ENCODE peak calls at places on chromosomes 6 and 20, in seven cellular contexts. A is HepG2, I is GM12892, R is K562, O is H1, J is GM12878, X is SK-N-SH. G is an unnamed sample.

GRCh38 chr6:7050911-7051779 is 56.6 kb upstream of the RREB1 start:
- DNase-seq in X (no peak), I (peak), R (no peak), O (peak), J (no peak), A (no peak), G (peak)

GRCh38 chr6:41278699-41279405 is 7.6 kb downstream of the TREM1 start:
- DNase-seq in I (no peak), O (peak), A (peak), J (no peak), X (peak), R (peak), G (peak)

GRCh38 chr20:35329435-35330139 is 37.4 kb upstream of the FAM83C start:
- DNase-seq in J (no peak), A (peak), I (no peak), O (peak), R (peak), X (peak), G (no peak)

GRCh38 chr6:152950240-152950639 is 32.6 kb downstream of the FBXO5 start:
- DNase-seq in R (no peak), J (no peak), A (no peak), X (no peak), I (no peak), O (no peak), G (no peak)

GRCh38 chr20:56865055-56865454 is 235.9 kb downstream of the TFAP2C start:
- DNase-seq in X (no peak), O (no peak), J (no peak), R (no peak), A (no peak), I (no peak), G (no peak)

GRCh38 chr6:10237284-10238043 is 177.4 kb downstream of the TFAP2A start:
- DNase-seq in J (no peak), X (no peak), R (no peak), O (no peak), A (no peak), I (no peak), G (no peak)

GRCh38 chr6:64983108-64983507 is 723.9 kb downstream of the EYS start:
- DNase-seq in O (no peak), I (no peak), X (no peak), R (no peak), J (no peak), A (no peak), G (no peak)

GRCh38 chr20:47545499-47545898 is 43.8 kb downstream of the NCOA3 start:
- DNase-seq in A (no peak), X (no peak), R (no peak), J (no peak), O (no peak), I (no peak), G (no peak)

GRCh38 chr6:39451831-39452230 is 129.3 kb upstream of the KCNK16 start:
- DNase-seq in I (no peak), X (no peak), A (no peak), J (no peak), O (peak), R (peak), G (peak)

GRCh38 chr20:37468886-37469285 is 52.2 kb upstream of the NNAT start:
- DNase-seq in A (no peak), O (no peak), R (no peak), X (no peak), I (no peak), J (no peak), G (no peak)

GRCh38 chr20:47315339-47315662 is 41.2 kb downstream of the ZMYND8 start:
- DNase-seq in X (no peak), R (no peak), I (no peak), A (no peak), J (no peak), O (no peak), G (no peak)

GRCh38 chr6:39166189-39166917 is 51.4 kb upstream of the SAYSD1 start:
- DNase-seq in R (peak), I (peak), X (peak), A (peak), J (peak), O (peak), G (peak)

GRCh38 chr6:161482517-161482903 is 208.6 kb upstream of the AGPAT4 start:
- DNase-seq in I (no peak), R (no peak), X (no peak), A (no peak), J (no peak), O (no peak), G (no peak)

GRCh38 chr6:30844118-30844535 is 40.2 kb upstream of the DDR1 start:
- DNase-seq in J (no peak), O (no peak), R (no peak), A (peak), I (no peak), X (no peak), G (no peak)

GRCh38 chr6:16130932-16131387 is 2.1 kb downstream of the MYLIP start:
- DNase-seq in O (no peak), I (no peak), R (peak), J (peak), A (peak), X (peak), G (peak)
- TF ChIP-seq POLR2AphosphoS5 in O (no peak), I (no peak), R (peak), J (no peak), A (no peak), X (peak), G (peak)

GRCh38 chr20:10922941-10923340 is 249.1 kb upstream of the JAG1 start:
- DNase-seq in J (no peak), O (no peak), R (no peak), A (no peak), X (no peak), I (no peak), G (no peak)
- TF ChIP-seq TAF1 in J (no peak), O (no peak), R (no peak), A (no peak), X (no peak), I (no peak), G (no peak)

GRCh38 chr6:8743146-8743745 is 307.9 kb upstream of the SLC35B3 start:
- DNase-seq in R (no peak), O (no peak), A (peak), X (no peak), I (no peak), J (no peak), G (no peak)
- TF ChIP-seq POLR2AphosphoS5 in R (no peak), O (no peak), A (no peak), X (no peak), I (no peak), J (no peak), G (no peak)

GRCh38 chr6:43934183-43934802 is 164.3 kb downstream of the VEGFA start:
- DNase-seq in X (peak), O (no peak), R (no peak), A (no peak), I (no peak), J (no peak), G (no peak)

GRCh38 chr6:43930440-43931154 is 160.6 kb downstream of the VEGFA start:
- DNase-seq in I (no peak), R (no peak), J (no peak), A (no peak), O (no peak), X (no peak), G (no peak)

GRCh38 chr6:43931201-43931600 is 161.2 kb downstream of the VEGFA start:
- DNase-seq in O (no peak), X (no peak), J (no peak), I (no peak), R (no peak), A (no peak), G (no peak)

GRCh38 chr6:43933111-43933885 is 163.3 kb downstream of the VEGFA start:
- DNase-seq in O (no peak), A (no peak), X (peak), R (no peak), J (no peak), I (no peak), G (no peak)

DNA sequence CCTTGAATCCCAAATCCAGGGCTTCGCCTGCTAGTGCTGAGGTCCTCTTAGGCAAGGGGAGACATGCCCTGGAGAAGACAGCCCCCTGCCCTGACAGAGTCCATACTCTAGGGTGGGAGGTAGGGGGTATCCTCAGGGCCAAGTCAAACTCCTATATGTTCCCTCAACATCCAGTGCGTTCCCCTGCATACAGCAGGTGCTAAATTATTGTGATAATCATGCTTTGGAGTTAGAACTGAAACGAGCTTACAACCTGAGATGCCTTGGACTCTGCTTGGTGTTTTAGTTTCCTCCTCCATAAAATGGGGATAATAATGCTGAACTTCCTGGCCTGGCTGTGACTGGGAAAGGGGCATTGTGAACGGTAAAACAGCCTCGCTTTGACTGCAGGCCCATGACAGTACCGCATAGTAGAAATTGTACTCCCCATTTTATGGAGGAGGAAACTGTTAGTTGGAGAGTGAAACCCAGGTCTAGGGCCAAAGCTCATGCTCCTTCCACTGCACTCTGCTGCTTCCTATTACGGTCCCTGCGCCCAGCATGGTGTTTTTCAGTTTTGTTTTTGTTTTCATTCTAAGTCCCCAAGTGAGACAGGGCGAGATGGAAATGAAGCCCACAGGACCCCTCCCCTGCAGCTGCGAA is 162.4 kb downstream of the VEGFA start:
- DNase-seq in O (no peak), I (no peak), X (peak), A (no peak), J (no peak), R (no peak), G (no peak)
- TF ChIP-seq TAF1 in O (no peak), I (no peak), X (no peak), A (no peak), J (no peak), R (no peak), G (no peak)

GRCh38 chr20:20359628-20360027 is 8.3 kb upstream of the INSM1 start:
- DNase-seq in J (no peak), O (no peak), A (no peak), R (no peak), X (no peak), I (no peak), G (no peak)
- TF ChIP-seq POLR2AphosphoS5 in J (no peak), O (no peak), A (no peak), R (no peak), X (no peak), I (no peak), G (no peak)

GRCh38 chr20:61584851-61585250 is 332.8 kb downstream of the CDH4 start:
- DNase-seq in X (peak), A (no peak), O (no peak), I (no peak), R (no peak), J (no peak), G (no peak)
- TF ChIP-seq TAF1 in X (no peak), A (no peak), O (no peak), I (no peak), R (no peak), J (no peak), G (no peak)

GRCh38 chr20:23361651-23362391 is at the start of gene GZF1:
- DNase-seq in X (peak), I (peak), R (peak), O (peak), J (peak), A (peak), G (peak)
- TF ChIP-seq POLR2AphosphoS5 in X (peak), I (peak), R (peak), O (peak), J (peak), A (peak), G (peak)

GRCh38 chr6:77535172-77535571 is 71.9 kb upstream of the HTR1B start:
- DNase-seq in A (no peak), I (no peak), O (no peak), R (no peak), X (no peak), J (no peak), G (no peak)
- TF ChIP-seq TAF1 in A (no peak), I (no peak), O (no peak), R (no peak), X (no peak), J (no peak), G (no peak)

G was measured in GM12891.